ENCODE peak calls at places on chromosomes 12 and 14, in seven cellular contexts. I, R, B, O, F, Z and X are unnamed samples.

GRCh38 chr12:74689071-74689655 is 151.5 kb downstream of the ATXN7L3B start:
- DNase-seq in F (peak; percentile 50), B (no peak), O (no peak), I (no peak), Z (peak; percentile 56), R (no peak), X (no peak)

GRCh38 chr12:46676396-46676795 is 149.4 kb downstream of the SLC38A4 start:
- DNase-seq in F (no peak), O (no peak), I (no peak), Z (no peak), R (no peak), B (no peak), X (no peak)

GRCh38 chr12:132285991-132286681 is 43.3 kb downstream of the GALNT9 start:
- DNase-seq in F (peak; percentile 65), I (no peak), R (peak; percentile 50), Z (peak; percentile 64), B (peak; percentile 77), O (no peak), X (no peak)

GRCh38 chr12:79451988-79452387 is 238.8 kb downstream of the PAWR start:
- DNase-seq in F (peak; percentile 92), Z (no peak), B (no peak), O (peak; percentile 9), I (peak; percentile 86), R (peak; percentile 22), X (no peak)

GRCh38 chr12:25131270-25131669 is 63.7 kb downstream of the DNAI7 start:
- DNase-seq in F (no peak), R (no peak), B (no peak), Z (no peak), I (no peak), O (no peak), X (peak; percentile 64)

GRCh38 chr14:69626132-69626500 is 14.7 kb downstream of the SUSD6 start:
- DNase-seq in F (no peak), I (no peak), B (no peak), R (no peak), Z (no peak), O (no peak), X (no peak)

GRCh38 chr14:28983279-28983678 is 216.7 kb downstream of the FOXG1 start:
- DNase-seq in O (no peak), R (no peak), Z (no peak), I (no peak), B (no peak), F (no peak), X (no peak)

GRCh38 chr12:113479578-113480335 is 8.1 kb upstream of the LHX5 start:
- DNase-seq in O (no peak), R (peak; percentile 21), F (peak; percentile 39), I (no peak), B (peak; percentile 69), Z (peak; percentile 94), X (peak; percentile 62)

GRCh38 chr12:109455706-109456105 is 21.4 kb downstream of the KCTD10 start:
- DNase-seq in B (no peak), R (no peak), F (no peak), Z (no peak), I (no peak), O (no peak), X (no peak)

GRCh38 chr12:117084405-117085317 is 14.6 kb downstream of the TESC start:
- DNase-seq in B (no peak), Z (no peak), F (no peak), R (no peak), O (no peak), I (no peak), X (no peak)

GRCh38 chr14:102272392-102272791 is 32.6 kb downstream of the MOK start:
- DNase-seq in O (no peak), R (no peak), B (no peak), I (no peak), F (peak; percentile 67), Z (no peak), X (no peak)

GRCh38 chr12:83225806-83226205 is 539.1 kb downstream of the TMTC2 start:
- DNase-seq in Z (no peak), B (no peak), R (no peak), F (no peak), O (no peak), I (no peak), X (no peak)

GRCh38 chr12:62655524-62656160 is 189.0 kb downstream of the MON2 start:
- DNase-seq in F (no peak), Z (peak; percentile 53), O (no peak), R (no peak), I (no peak), B (no peak), X (no peak)

GRCh38 chr12:89344043-89344861 is 8.0 kb downstream of the DUSP6 start:
- DNase-seq in Z (no peak), O (no peak), F (no peak), R (no peak), B (no peak), I (no peak), X (no peak)

GRCh38 chr14:75995372-75996041 is 9.9 kb downstream of the IFT43 start:
- DNase-seq in F (no peak), R (no peak), O (no peak), B (peak; percentile 73), Z (no peak), I (peak; percentile 81), X (no peak)

GRCh38 chr12:45285717-45286116 is 69.8 kb downstream of the ANO6 start:
- DNase-seq in O (no peak), R (no peak), Z (no peak), F (no peak), I (no peak), B (no peak), X (peak; percentile 40)

GRCh38 chr14:64878775-64879634 is 702 bp downstream of the SPTB start:
- DNase-seq in R (peak; percentile 20), F (no peak), B (peak; percentile 63), O (no peak), I (no peak), Z (peak; percentile 37), X (peak; percentile 28)

GRCh38 chr14:105411017-105411941 is 8.3 kb upstream of the MTA1 start:
- DNase-seq in B (peak; percentile 75), R (no peak), F (peak; percentile 44), I (no peak), Z (peak; percentile 70), O (no peak), X (no peak)

GRCh38 chr14:24403294-24404013 is 4.7 kb downstream of the NYNRIN start:
- DNase-seq in I (no peak), B (no peak), O (no peak), R (no peak), Z (no peak), F (peak; percentile 17), X (no peak)

GRCh38 chr14:74984241-74985027 is 18.3 kb upstream of the EIF2B2 start:
- DNase-seq in R (no peak), I (no peak), Z (peak; percentile 41), B (no peak), O (no peak), F (no peak), X (no peak)

GRCh38 chr12:64029013-64029857 is 184.7 kb downstream of the SRGAP1 start:
- DNase-seq in Z (no peak), R (no peak), O (no peak), B (no peak), I (peak; percentile 52), F (peak; percentile 75), X (no peak)

GRCh38 chr14:60346706-60347105 is 97.7 kb downstream of the PPM1A start:
- DNase-seq in O (no peak), F (no peak), Z (no peak), I (no peak), R (no peak), B (no peak), X (no peak)

GRCh38 chr14:77562681-77563080 is 53.8 kb downstream of the SPTLC2 start:
- DNase-seq in F (peak; percentile 92), O (no peak), R (no peak), B (no peak), I (no peak), Z (no peak), X (no peak)

DNA sequence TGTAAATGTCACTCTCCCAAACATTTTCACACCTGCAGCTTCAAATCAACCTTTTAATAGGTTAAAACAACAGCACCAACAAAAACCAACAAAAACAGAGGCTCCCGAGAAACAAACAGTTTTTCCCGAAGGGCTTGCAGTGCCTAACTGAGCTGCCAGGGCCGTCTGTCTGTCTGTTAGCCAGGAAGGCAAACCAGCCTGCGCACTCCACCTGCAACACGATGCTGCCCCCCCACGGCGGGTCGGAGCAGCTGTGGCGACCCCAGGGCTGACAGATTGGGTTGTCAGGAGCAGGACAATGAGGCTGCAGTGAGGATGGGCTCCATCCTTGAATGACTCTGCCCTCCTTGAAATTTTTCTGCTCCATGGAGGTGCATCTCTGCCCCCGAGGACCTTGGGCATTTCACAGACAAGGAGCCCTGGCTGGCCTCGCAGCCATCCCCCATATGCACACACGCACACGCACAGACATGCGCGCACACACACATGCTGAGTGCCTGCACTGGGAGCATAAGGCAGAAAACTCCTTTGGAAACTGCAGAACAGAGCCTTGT is 2.6 kb downstream of the RTL1 start:
- DNase-seq in O (no peak), Z (peak; percentile 87), R (peak; percentile 64), I (no peak), B (no peak), F (peak; percentile 18), X (peak; percentile 61)
- H3K4me1 ChIP-seq in O (no peaks in the 10 kb centered on the region), Z (peaks cover 85% of the 10 kb centered on the region), R (peaks cover 4% of the 10 kb centered on the region), I (peaks cover 13% of the 10 kb centered on the region), B (peaks cover 9% of the 10 kb centered on the region), F (peaks cover 4% of the 10 kb centered on the region), X (peaks cover 9% of the 10 kb centered on the region)

DNA sequence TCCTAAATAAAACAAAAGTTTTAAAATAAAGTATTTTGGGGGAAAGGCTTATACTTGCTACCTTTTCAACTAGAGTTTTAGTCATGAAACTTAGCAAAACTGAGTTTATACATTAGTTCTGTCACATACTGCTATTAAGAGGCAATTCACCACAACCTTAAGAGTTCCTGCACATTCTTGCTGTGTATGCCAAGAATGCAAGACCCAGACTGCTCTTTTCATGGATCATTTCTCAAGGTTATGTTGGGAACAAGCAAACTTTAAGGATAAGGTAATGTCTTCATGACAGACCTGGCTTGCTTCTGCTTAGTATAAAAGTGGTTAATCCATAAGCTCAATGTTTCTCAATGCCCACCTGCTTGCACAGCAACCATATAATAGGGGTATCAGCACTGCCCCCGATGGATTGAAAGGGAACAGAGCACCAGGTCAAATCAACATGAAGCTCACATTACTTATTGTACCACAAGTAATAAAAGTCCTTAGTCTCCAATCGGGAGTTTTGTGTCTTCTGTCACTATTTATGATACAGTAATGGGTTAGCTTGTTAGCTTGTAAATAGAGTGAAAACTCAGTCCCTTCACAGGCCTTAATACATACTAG is 67.6 kb downstream of the KIF21A start:
- DNase-seq in I (no peak), Z (peak; percentile 14), F (peak; percentile 65), O (no peak), B (no peak), R (no peak), X (no peak)
- TF ChIP-seq CTCF in I (no peak), Z (peak; percentile 45), F (peak; percentile 15), O (no peak), B (no peak), R (no peak), X (no peak)

GRCh38 chr14:39060818-39061437 is 42.1 kb downstream of the SEC23A start:
- DNase-seq in F (no peak), Z (no peak), O (no peak), B (no peak), R (no peak), I (no peak), X (no peak)

GRCh38 chr14:39050389-39050788 is 52.6 kb downstream of the SEC23A start:
- DNase-seq in F (peak; percentile 85), O (no peak), Z (no peak), R (no peak), B (no peak), I (no peak), X (peak; percentile 51)

GRCh38 chr14:39055786-39056474 is 47.1 kb downstream of the SEC23A start:
- DNase-seq in R (no peak), I (no peak), Z (peak; percentile 4), O (no peak), F (peak; percentile 16), B (no peak), X (peak; percentile 20)
- H3K4me3 ChIP-seq in R (no peak overlapping the region), I (no peak overlapping the region), Z (no peak overlapping the region), O (no peak overlapping the region), F (no peak overlapping the region), B (no peak overlapping the region), X (no peak overlapping the region)

GRCh38 chr12:53324779-53325538 is 3.5 kb upstream of the AAAS start:
- DNase-seq in B (peak; percentile 95), I (peak; percentile 94), F (peak; percentile 86), R (peak; percentile 92), Z (peak; percentile 90), O (peak; percentile 90), X (peak; percentile 89)
- H3K4me1 ChIP-seq in B (peaks cover 40% of the 10 kb centered on the region), I (no peaks in the 10 kb centered on the region), F (peaks cover 22% of the 10 kb centered on the region), R (peaks cover 9% of the 10 kb centered on the region), Z (peaks cover 30% of the 10 kb centered on the region), O (peaks cover 30% of the 10 kb centered on the region), X (peaks cover 20% of the 10 kb centered on the region)